ENCODE peak calls at places on chromosome 15, in six cellular contexts. Q, L, W, K, J and C are unnamed samples.

GRCh38 chr15:92634046-92634445 is 21.5 kb downstream of the FAM174B start:
- DNase-seq in L (no peak), Q (no peak), K (no peak), W (no peak), J (no peak), C (no peak)

GRCh38 chr15:38588672-38589071 is 24.1 kb upstream of the RASGRP1 start:
- DNase-seq in W (no peak), L (no peak), K (no peak), J (no peak), Q (no peak), C (no peak)

GRCh38 chr15:89885611-89886010 is 8.2 kb downstream of the AP3S2 start:
- DNase-seq in K (no peak), L (no peak), J (no peak), Q (no peak), W (no peak), C (no peak)

GRCh38 chr15:80669599-80670273 is 25.4 kb upstream of the ABHD17C start:
- DNase-seq in Q (no peak), K (no peak), J (peak; percentile 70), L (no peak), W (no peak), C (no peak)

GRCh38 chr15:100595964-100596363 is 6.0 kb downstream of the LINS1 start:
- DNase-seq in K (no peak), J (no peak), Q (no peak), L (no peak), W (no peak), C (no peak)

GRCh38 chr15:75348563-75349350 is 1.9 kb downstream of the NEIL1 start:
- DNase-seq in K (no peak), W (peak; percentile 43), J (no peak), L (no peak), Q (peak; percentile 63), C (no peak)

GRCh38 chr15:63539517-63539916 is 35.1 kb downstream of the USP3 start:
- DNase-seq in K (no peak), L (no peak), Q (no peak), W (no peak), J (no peak), C (no peak)

GRCh38 chr15:67124911-67125588 is 59.6 kb downstream of the SMAD3 start:
- DNase-seq in L (peak; percentile 88), J (no peak), Q (no peak), W (no peak), K (no peak), C (no peak)

GRCh38 chr15:76996526-76997401 is 1.8 kb downstream of the PSTPIP1 start:
- DNase-seq in Q (no peak), K (no peak), L (no peak), W (no peak), J (peak; percentile 41), C (no peak)

GRCh38 chr15:83200162-83200561 is 7.5 kb downstream of the HDGFL3 start:
- DNase-seq in Q (no peak), J (no peak), W (no peak), K (peak; percentile 78), L (no peak), C (no peak)

GRCh38 chr15:57769266-57769665 is 62.8 kb downstream of the POLR2M start:
- DNase-seq in Q (no peak), L (no peak), J (no peak), K (no peak), W (no peak), C (no peak)

GRCh38 chr15:56758770-56759449 is 25.6 kb upstream of the ZNF280D start:
- DNase-seq in K (no peak), Q (no peak), W (no peak), L (no peak), J (peak; percentile 48), C (no peak)

GRCh38 chr15:40088929-40089755 is 19.5 kb downstream of the BMF start:
- DNase-seq in K (no peak), W (peak; percentile 90), J (no peak), L (no peak), Q (peak; percentile 84), C (no peak)

GRCh38 chr15:41838400-41838897 is at the start of gene PLA2G4B:
- DNase-seq in W (no peak), K (no peak), Q (no peak), J (peak; percentile 98), L (no peak), C (no peak)

GRCh38 chr15:74725845-74726773 is 781 bp upstream of the CYP1A1 start:
- DNase-seq in K (peak; percentile 27), L (no peak), W (peak; percentile 79), J (peak; percentile 17), Q (peak; percentile 82), C (no peak)

GRCh38 chr15:91593081-91593480 is 260.4 kb upstream of the SLCO3A1 start:
- DNase-seq in K (peak; percentile 63), W (no peak), J (no peak), Q (no peak), L (no peak), C (no peak)

GRCh38 chr15:60255390-60255789 is 142.4 kb downstream of the ANXA2 start:
- DNase-seq in Q (no peak), L (peak; percentile 13), K (peak; percentile 87), J (peak; percentile 89), W (no peak), C (no peak)

GRCh38 chr15:94324117-94324826 is 92.9 kb downstream of the MCTP2 start:
- DNase-seq in W (peak; percentile 70), J (peak; percentile 66), K (peak; percentile 66), Q (peak; percentile 74), L (peak; percentile 15), C (peak; percentile 86)

GRCh38 chr15:67062365-67062985 is 2.9 kb upstream of the SMAD3 start:
- DNase-seq in W (no peak), J (no peak), Q (no peak), K (no peak), L (no peak), C (no peak)

GRCh38 chr15:60004846-60005351 is 788 bp downstream of the FOXB1 start:
- DNase-seq in L (no peak), Q (peak; percentile 76), W (peak; percentile 75), J (no peak), K (no peak), C (no peak)

GRCh38 chr15:49900036-49900435 is 219.0 kb downstream of the ATP8B4 start:
- DNase-seq in W (no peak), Q (no peak), L (no peak), K (no peak), J (no peak), C (no peak)

GRCh38 chr15:30791239-30791638 is 112.5 kb upstream of the FAN1 start:
- DNase-seq in L (no peak), K (no peak), W (peak; percentile 17), J (peak; percentile 31), Q (peak; percentile 77), C (peak; percentile 25)

GRCh38 chr15:75677601-75678323 is 30.1 kb downstream of the SNX33 start:
- DNase-seq in W (peak; percentile 38), Q (no peak), K (no peak), J (no peak), L (no peak), C (no peak)

GRCh38 chr15:56832125-56832524 is 86.3 kb upstream of the TCF12 start:
- DNase-seq in W (no peak), L (no peak), J (peak; percentile 78), Q (no peak), K (no peak), C (no peak)

GRCh38 chr15:67114046-67114445 is 48.6 kb downstream of the SMAD3 start:
- DNase-seq in L (no peak), Q (no peak), J (no peak), K (no peak), W (no peak), C (no peak)

GRCh38 chr15:90184786-90185704 is 16.1 kb upstream of the SEMA4B start:
- DNase-seq in L (no peak), J (peak; percentile 65), Q (peak; percentile 83), K (peak; percentile 88), W (peak; percentile 84), C (peak; percentile 73)

GRCh38 chr15:70097337-70098169 is at the start of gene TLE3:
- DNase-seq in L (peak; percentile 95), Q (peak; percentile 98), W (peak; percentile 99), J (peak; percentile 98), K (peak; percentile 99), C (peak; percentile 99)

GRCh38 chr15:70094690-70095311 is 2.9 kb downstream of the TLE3 start:
- DNase-seq in J (no peak), K (peak; percentile 22), L (no peak), Q (no peak), W (no peak), C (no peak)

GRCh38 chr15:70096975-70097336 is 761 bp downstream of the TLE3 start:
- DNase-seq in K (peak; percentile 30), L (no peak), W (peak; percentile 77), Q (no peak), J (no peak), C (no peak)

GRCh38 chr15:70095387-70096214 is 2.1 kb downstream of the TLE3 start:
- DNase-seq in L (no peak), Q (peak; percentile 86), J (peak; percentile 17), K (peak; percentile 65), W (peak; percentile 86), C (peak; percentile 83)

GRCh38 chr15:70096215-70096974 is 1.3 kb downstream of the TLE3 start:
- DNase-seq in Q (no peak), L (no peak), K (peak; percentile 36), J (peak; percentile 74), W (no peak), C (peak; percentile 67)
- TF ChIP-seq CTCF in Q (no peak), L (no peak), K (no peak), J (no peak), W (no peak), C (peak; percentile 18)

GRCh38 chr15:45714501-45715488 is 80.0 kb downstream of the SQOR start:
- DNase-seq in K (peak; percentile 69), J (peak; percentile 74), W (peak; percentile 84), L (peak; percentile 35), Q (peak; percentile 86), C (peak; percentile 74)

GRCh38 chr15:45720183-45720582 is 85.4 kb downstream of the SQOR start:
- DNase-seq in J (no peak), W (no peak), Q (no peak), K (no peak), L (no peak), C (no peak)

GRCh38 chr15:45715528-45715927 is 80.7 kb downstream of the SQOR start:
- DNase-seq in J (peak; percentile 30), W (peak; percentile 19), L (no peak), Q (peak; percentile 33), K (peak; percentile 25), C (peak; percentile 75)

DNA sequence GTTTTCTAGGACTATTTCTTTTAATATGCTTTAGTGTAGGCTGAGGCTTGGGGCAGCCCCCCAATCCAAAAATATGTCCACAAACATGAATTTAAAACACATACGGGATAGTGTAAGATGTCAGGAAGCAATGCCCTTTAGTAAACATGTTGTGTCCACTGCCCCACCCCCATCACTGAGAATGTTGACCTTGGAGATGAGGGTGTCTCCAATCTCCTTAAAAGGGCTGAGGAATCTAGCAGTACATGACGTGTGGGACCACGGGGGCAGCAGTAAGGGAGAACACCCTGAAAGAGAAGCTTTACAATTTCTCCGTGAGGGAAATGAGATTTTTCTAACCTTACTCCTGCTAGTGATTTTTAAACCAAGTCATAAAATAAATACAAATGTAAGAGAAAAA is 84.7 kb downstream of the SQOR start:
- DNase-seq in L (no peak), J (no peak), W (no peak), K (no peak), Q (peak; percentile 35), C (no peak)
- TF ChIP-seq EZH2phosphoT487 in L (no peak), J (no peak), W (no peak), K (no peak), Q (no peak), C (no peak)

GRCh38 chr15:25596644-25597562 is 158.1 kb upstream of the UBE3A start:
- DNase-seq in K (no peak), L (no peak), W (no peak), Q (peak; percentile 10), J (no peak), C (no peak)
- TF ChIP-seq CTCF in K (no peak), L (no peak), W (no peak), Q (no peak), J (no peak), C (no peak)

GRCh38 chr15:85579957-85580694 is 199.7 kb downstream of the AKAP13 start:
- DNase-seq in L (no peak), W (no peak), J (no peak), K (no peak), Q (no peak), C (no peak)
- TF ChIP-seq EZH2phosphoT487 in L (no peak), W (no peak), J (no peak), K (no peak), Q (no peak), C (no peak)